ENCODE peak calls at places on chromosome 12, in four cellular contexts. N, U, P and Q are unnamed samples.

GRCh38 chr12:105698047-105698446 is 367.6 kb downstream of the C12orf75 start:
- DNase-seq in N (no peak), U (no peak), P (no peak), Q (no peak)

GRCh38 chr12:132282031-132282949 is 47.1 kb downstream of the GALNT9 start:
- DNase-seq in N (no peak), U (no peak), P (no peak), Q (no peak)

GRCh38 chr12:66910366-66910974 is 231.6 kb upstream of the GRIP1 start:
- DNase-seq in U (no peak), N (no peak), P (no peak), Q (no peak)

GRCh38 chr12:132620893-132621656 is 2.5 kb downstream of the P2RX2 start:
- DNase-seq in N (no peak), P (no peak), U (no peak), Q (no peak)

GRCh38 chr12:91902860-91903683 is 242.6 kb downstream of the BTG1 start:
- DNase-seq in N (no peak), U (no peak), P (no peak), Q (no peak)

GRCh38 chr12:57890191-57891120 is 43.9 kb upstream of the CTDSP2 start:
- DNase-seq in P (no peak), U (no peak), N (no peak), Q (no peak)

GRCh38 chr12:45879363-45879895 is 110.9 kb downstream of the SCAF11 start:
- DNase-seq in N (no peak), P (no peak), U (no peak), Q (no peak)

GRCh38 chr12:109888179-109889020 is 8.1 kb upstream of the GLTP start:
- DNase-seq in U (peak; percentile 80), P (peak; percentile 45), N (no peak), Q (no peak)

GRCh38 chr12:133037207-133038005 is at the start of gene ZNF84:
- DNase-seq in P (peak; percentile 96), N (peak; percentile 91), U (peak; percentile 99), Q (peak; percentile 78)

GRCh38 chr12:19095869-19096480 is 33.6 kb upstream of the PLEKHA5 start:
- DNase-seq in N (no peak), U (no peak), P (no peak), Q (no peak)

GRCh38 chr12:47754881-47755280 is 3.8 kb downstream of the RAPGEF3 start:
- DNase-seq in U (no peak), P (peak; percentile 27), N (no peak), Q (no peak)

GRCh38 chr12:22190-22529 is 44.4 kb upstream of the IQSEC3 start:
- DNase-seq in U (no peak), P (no peak), N (peak; percentile 15), Q (no peak)

GRCh38 chr12:24661657-24662096 is 287.2 kb downstream of the BCAT1 start:
- DNase-seq in N (no peak), P (no peak), U (peak; percentile 3), Q (no peak)

GRCh38 chr12:104049278-104050257 is at the start of gene GLT8D2:
- DNase-seq in N (no peak), P (no peak), U (no peak), Q (no peak)

GRCh38 chr12:10842862-10843261 is 6.4 kb downstream of the PRR4 start:
- DNase-seq in U (no peak), P (no peak), N (no peak), Q (no peak)

GRCh38 chr12:129184066-129184695 is 330.9 kb downstream of the GLT1D1 start:
- DNase-seq in N (no peak), P (no peak), U (no peak), Q (no peak)

GRCh38 chr12:124650912-124651311 is 83.5 kb upstream of the NCOR2 start:
- DNase-seq in N (no peak), U (no peak), P (no peak), Q (no peak)

GRCh38 chr12:124645530-124646244 is 78.3 kb upstream of the NCOR2 start:
- DNase-seq in N (no peak), P (no peak), U (no peak), Q (no peak)

GRCh38 chr12:124648710-124649384 is 81.4 kb upstream of the NCOR2 start:
- DNase-seq in P (no peak), U (no peak), N (no peak), Q (no peak)

GRCh38 chr12:124647316-124647715 is 79.9 kb upstream of the NCOR2 start:
- DNase-seq in U (no peak), N (no peak), P (no peak), Q (no peak)

GRCh38 chr12:124646385-124647230 is 79.2 kb upstream of the NCOR2 start:
- DNase-seq in P (peak; percentile 5), U (peak; percentile 24), N (no peak), Q (peak; percentile 44)
- TF ChIP-seq SPI1 in P (no peak), U (no peak), N (no peak), Q (no peak)

GRCh38 chr12:53725824-53726223 is 1.4 kb downstream of the CALCOCO1 start:
- DNase-seq in U (no peak), N (peak; percentile 31), P (no peak), Q (no peak)
- TF ChIP-seq SPI1 in U (no peak), N (no peak), P (no peak), Q (no peak)

GRCh38 chr12:70628701-70629480 is 8.3 kb downstream of the PTPRB start:
- DNase-seq in P (no peak), U (no peak), N (no peak), Q (no peak)
- TF ChIP-seq SPI1 in P (no peak), U (no peak), N (no peak), Q (no peak)

DNA sequence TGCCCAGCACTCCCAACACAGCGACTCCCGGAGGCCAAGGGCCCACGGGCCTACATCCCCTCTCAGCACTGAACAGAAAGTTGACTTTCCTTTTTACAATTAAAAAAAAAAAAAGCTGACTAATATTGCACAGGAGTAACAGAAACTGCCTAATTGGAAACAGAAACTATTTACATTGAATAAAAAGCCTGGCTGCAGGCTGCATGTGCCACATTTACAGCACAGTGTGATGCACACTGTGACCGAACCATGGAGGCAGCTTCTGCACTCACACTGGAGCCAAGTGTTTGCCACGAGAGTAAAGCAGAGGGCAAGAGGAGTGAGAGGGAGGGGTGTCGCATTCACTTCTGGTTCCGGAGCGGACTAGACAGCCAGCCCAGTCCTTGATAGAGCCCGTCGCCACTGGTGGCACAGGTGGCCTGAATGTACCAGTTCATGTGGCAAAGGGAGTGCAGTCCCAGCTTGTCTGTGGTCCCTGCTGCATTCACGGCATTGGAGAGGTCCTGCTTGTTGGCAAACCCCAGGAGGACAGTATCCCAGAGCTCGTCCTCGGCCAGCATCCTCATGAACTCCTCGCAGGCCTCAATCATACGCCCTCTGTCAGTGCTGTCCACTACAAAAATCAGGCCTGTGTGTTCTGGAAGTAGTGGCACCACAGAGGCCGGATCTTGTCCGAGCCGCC is 59.2 kb downstream of the SPPL3 start:
- DNase-seq in N (no peak), U (no peak), P (no peak), Q (no peak)
- TF ChIP-seq SPI1 in N (no peak), U (no peak), P (no peak), Q (no peak)

DNA sequence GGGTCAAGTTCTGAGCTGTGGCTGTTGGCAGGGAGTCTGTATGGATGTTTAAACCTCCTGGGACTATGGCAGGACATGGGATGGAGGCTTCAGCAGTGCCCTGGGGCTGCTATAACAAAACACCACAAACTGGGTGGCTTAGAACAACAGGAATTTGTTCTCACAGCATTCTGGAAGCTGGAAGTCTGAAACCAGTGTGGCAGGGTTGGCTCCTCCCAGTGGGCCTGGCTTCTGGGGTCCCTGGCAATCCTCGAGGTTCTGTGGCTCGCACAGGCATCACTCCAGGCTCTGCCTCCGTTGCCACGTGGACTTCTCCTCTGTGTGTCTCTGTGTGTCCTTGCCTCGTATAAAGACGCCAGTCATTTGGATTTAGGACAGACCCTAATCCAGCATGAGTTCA is 39.9 kb downstream of the FZD10 start:
- DNase-seq in U (no peak), N (no peak), P (no peak), Q (no peak)
- TF ChIP-seq SPI1 in U (no peak), N (no peak), P (no peak), Q (no peak)

DNA sequence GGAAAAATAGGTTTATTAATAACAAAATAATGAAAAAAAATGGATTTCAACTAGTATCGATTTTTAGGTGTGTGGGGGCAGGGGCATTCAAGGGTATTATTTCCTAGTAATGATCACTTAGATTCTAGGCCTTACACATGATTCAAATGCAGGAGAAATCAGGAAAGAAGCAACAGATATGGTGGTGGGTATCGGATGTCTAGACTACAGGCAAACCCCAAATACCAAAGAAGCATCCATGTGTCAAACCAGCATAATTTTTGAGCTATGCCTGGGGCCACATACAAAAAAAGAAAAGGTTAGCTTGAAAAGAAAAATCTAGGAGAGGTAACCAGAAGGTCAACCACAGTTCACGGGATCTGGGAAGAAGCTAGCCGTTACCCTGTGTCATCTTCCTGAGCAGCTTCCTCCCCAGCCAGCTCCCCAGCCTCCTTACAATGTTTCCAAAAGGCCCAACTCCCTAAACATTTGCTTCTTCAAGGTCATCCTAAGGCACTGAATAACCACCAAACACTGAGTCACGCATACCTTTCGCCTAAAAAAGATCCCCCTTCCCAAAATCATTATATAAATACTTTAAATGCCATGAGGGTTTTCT is 3.2 kb downstream of the SINHCAF start:
- DNase-seq in U (no peak), N (no peak), P (no peak), Q (no peak)
- TF ChIP-seq SPI1 in U (no peak), N (no peak), P (no peak), Q (no peak)

DNA sequence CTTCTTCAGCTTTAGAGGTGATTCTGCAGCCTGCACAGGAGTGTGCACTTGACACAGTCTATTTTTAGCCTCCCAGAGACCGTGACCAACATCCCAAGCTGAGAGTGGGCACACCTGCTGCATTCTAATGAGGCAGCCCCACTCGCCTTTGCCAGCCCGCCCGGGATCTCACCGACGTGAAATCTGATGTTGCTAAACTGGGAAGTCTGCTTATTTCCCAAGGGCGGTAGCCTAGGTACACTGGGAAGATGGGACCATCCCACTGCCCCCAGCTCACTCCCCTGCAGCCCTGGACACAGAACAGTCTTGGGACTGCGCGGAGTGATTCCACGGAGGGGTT is 47.7 kb downstream of the PRMT8 start:
- DNase-seq in N (no peak), P (no peak), U (no peak), Q (no peak)
- TF ChIP-seq SPI1 in N (no peak), P (no peak), U (no peak), Q (no peak)